ENCODE peak calls at places on chromosome X, in five cellular contexts. I is anterior cingulate cortex, S is tibial nerve, J is frontal cortex, V is esophagus squamous epithelium. Q is an unnamed sample.

GRCh38 chrX:24464836-24465523 is at the start of gene PDK3:
- DNase-seq in I (peak; percentile 70), S (peak; percentile 80), J (peak; percentile 77), V (peak; percentile 30), Q (peak; percentile 96)

GRCh38 chrX:119602701-119603255 is 3.4 kb downstream of the NKRF start:
- DNase-seq in I (no peak), S (no peak), J (no peak), V (no peak), Q (no peak)

GRCh38 chrX:68721546-68721945 is 74.1 kb downstream of the STARD8 start:
- DNase-seq in I (no peak), S (no peak), J (no peak), V (no peak), Q (no peak)

GRCh38 chrX:50117477-50117876 is 83.3 kb downstream of the AKAP4 start:
- DNase-seq in I (no peak), S (no peak), J (no peak), V (no peak), Q (no peak)

GRCh38 chrX:103565752-103566151 is 19.6 kb upstream of the TCEAL4 start:
- DNase-seq in I (no peak), S (no peak), J (no peak), V (no peak), Q (no peak)

GRCh38 chrX:81390244-81390643 is 188.3 kb downstream of the SH3BGRL start:
- DNase-seq in I (no peak), S (no peak), J (no peak), V (no peak), Q (no peak)

GRCh38 chrX:154021131-154021611 is 1.5 kb upstream of the IRAK1 start:
- DNase-seq in I (no peak), S (no peak), J (no peak), V (no peak), Q (no peak)

GRCh38 chrX:1239681-1240142 is 27.3 kb upstream of the CRLF2 start:
- DNase-seq in I (peak; percentile 25), S (peak; percentile 43), J (peak; percentile 31), V (peak; percentile 1), Q (no peak)

GRCh38 chrX:68462653-68463052 is 29.4 kb upstream of the OPHN1 start:
- DNase-seq in I (no peak), S (no peak), J (no peak), V (no peak), Q (no peak)

GRCh38 chrX:54492340-54492739 is 3.7 kb downstream of the FGD1 start:
- DNase-seq in I (no peak), S (no peak), J (no peak), V (no peak), Q (no peak)

GRCh38 chrX:10726647-10727046 is 106.3 kb upstream of the MID1 start:
- DNase-seq in I (no peak), S (no peak), J (no peak), V (no peak), Q (no peak)

GRCh38 chrX:149939271-149940014 is 1.2 kb upstream of the EOLA2 start:
- DNase-seq in I (peak; percentile 88), S (peak; percentile 90), J (peak; percentile 58), V (peak; percentile 91), Q (peak; percentile 90)

GRCh38 chrX:3576886-3577516 is 136.4 kb downstream of the PRKX start:
- DNase-seq in I (no peak), S (no peak), J (no peak), V (no peak), Q (no peak)

GRCh38 chrX:113986427-113986826 is 597.5 kb upstream of the HTR2C start:
- DNase-seq in I (no peak), S (no peak), J (no peak), V (no peak), Q (no peak)

GRCh38 chrX:38768079-38768478 is 33.2 kb upstream of the MID1IP1 start:
- DNase-seq in I (no peak), S (no peak), J (peak; percentile 7), V (no peak), Q (peak; percentile 45)

GRCh38 chrX:104335765-104336164 is 81.0 kb upstream of the ESX1 start:
- DNase-seq in I (no peak), S (no peak), J (no peak), V (no peak), Q (no peak)